ENCODE peak calls at places on chromosome 20, in nine cellular contexts. One of them, this sample, is unnamed.

GRCh38 chr20:31866221-31866620 is 4.1 kb downstream of the DUSP15 start:
- DNase-seq in KBM-7: no peak
- DNase-seq in NCI-H1105: no peak
- DNase-seq in substantia nigra: no peak
- DNase-seq in GM20000: no peak
- DNase-seq in RWPE1: no peak
- DNase-seq in fibroblast of lung: no peak
- DNase-seq in neural crest cell: no peak
- DNase-seq in body of pancreas: no peak
- DNase-seq in this sample: no peak

GRCh38 chr20:35991142-35991771 is 22.9 kb downstream of the CNBD2 start:
- DNase-seq in RWPE1: peak
- DNase-seq in body of pancreas: peak
- DNase-seq in KBM-7: peak
- DNase-seq in fibroblast of lung: peak
- DNase-seq in GM20000: no peak
- DNase-seq in neural crest cell: no peak
- DNase-seq in NCI-H1105: no peak
- DNase-seq in substantia nigra: no peak
- DNase-seq in this sample: peak

GRCh38 chr20:9128586-9128985 is 59.7 kb downstream of the PLCB4 start:
- DNase-seq in RWPE1: no peak
- DNase-seq in GM20000: no peak
- DNase-seq in KBM-7: no peak
- DNase-seq in fibroblast of lung: peak
- DNase-seq in NCI-H1105: no peak
- DNase-seq in neural crest cell: no peak
- DNase-seq in substantia nigra: no peak
- DNase-seq in body of pancreas: no peak
- DNase-seq in this sample: no peak

GRCh38 chr20:2260250-2260649 is 35.6 kb upstream of the TGM3 start:
- DNase-seq in body of pancreas: no peak
- DNase-seq in fibroblast of lung: no peak
- DNase-seq in substantia nigra: no peak
- DNase-seq in RWPE1: no peak
- DNase-seq in neural crest cell: no peak
- DNase-seq in KBM-7: no peak
- DNase-seq in NCI-H1105: no peak
- DNase-seq in GM20000: no peak
- DNase-seq in this sample: no peak

GRCh38 chr20:1299522-1299921 is 29.4 kb downstream of the SDCBP2 start:
- DNase-seq in neural crest cell: no peak
- DNase-seq in fibroblast of lung: no peak
- DNase-seq in RWPE1: peak
- DNase-seq in GM20000: no peak
- DNase-seq in substantia nigra: no peak
- DNase-seq in NCI-H1105: no peak
- DNase-seq in body of pancreas: no peak
- DNase-seq in KBM-7: no peak
- DNase-seq in this sample: no peak

GRCh38 chr20:13990465-13990864 is at the start of gene SEL1L2:
- DNase-seq in NCI-H1105: no peak
- DNase-seq in GM20000: no peak
- DNase-seq in RWPE1: no peak
- DNase-seq in neural crest cell: peak
- DNase-seq in fibroblast of lung: no peak
- DNase-seq in substantia nigra: no peak
- DNase-seq in body of pancreas: no peak
- DNase-seq in KBM-7: no peak
- DNase-seq in this sample: peak

GRCh38 chr20:48295445-48295903 is 510.2 kb upstream of the SULF2 start:
- DNase-seq in neural crest cell: no peak
- DNase-seq in GM20000: no peak
- DNase-seq in substantia nigra: no peak
- DNase-seq in KBM-7: no peak
- DNase-seq in RWPE1: peak
- DNase-seq in NCI-H1105: no peak
- DNase-seq in body of pancreas: peak
- DNase-seq in fibroblast of lung: peak
- DNase-seq in this sample: no peak

GRCh38 chr20:35773154-35773751 is 1.4 kb downstream of the PHF20 start:
- DNase-seq in RWPE1: no peak
- DNase-seq in fibroblast of lung: no peak
- DNase-seq in GM20000: peak
- DNase-seq in substantia nigra: no peak
- DNase-seq in body of pancreas: no peak
- DNase-seq in KBM-7: peak
- DNase-seq in neural crest cell: no peak
- DNase-seq in NCI-H1105: no peak
- DNase-seq in this sample: no peak

GRCh38 chr20:56353356-56353755 is 5.4 kb upstream of the FAM210B start:
- DNase-seq in GM20000: no peak
- DNase-seq in RWPE1: no peak
- DNase-seq in KBM-7: no peak
- DNase-seq in NCI-H1105: no peak
- DNase-seq in substantia nigra: no peak
- DNase-seq in neural crest cell: no peak
- DNase-seq in body of pancreas: no peak
- DNase-seq in fibroblast of lung: no peak
- DNase-seq in this sample: no peak

GRCh38 chr20:59515013-59515905 is 89.1 kb upstream of the PHACTR3 start:
- DNase-seq in substantia nigra: peak
- DNase-seq in neural crest cell: peak
- DNase-seq in body of pancreas: peak
- DNase-seq in KBM-7: peak
- DNase-seq in GM20000: no peak
- DNase-seq in fibroblast of lung: peak
- DNase-seq in NCI-H1105: peak
- DNase-seq in RWPE1: peak
- DNase-seq in this sample: peak

GRCh38 chr20:32763202-32763999 is 1.2 kb downstream of the DNMT3B start:
- DNase-seq in KBM-7: no peak
- DNase-seq in substantia nigra: no peak
- DNase-seq in neural crest cell: no peak
- DNase-seq in NCI-H1105: no peak
- DNase-seq in body of pancreas: peak
- DNase-seq in RWPE1: no peak
- DNase-seq in GM20000: peak
- DNase-seq in fibroblast of lung: no peak
- DNase-seq in this sample: no peak

GRCh38 chr20:9389321-9389720 is 125.1 kb upstream of the LAMP5 start:
- DNase-seq in NCI-H1105: no peak
- DNase-seq in fibroblast of lung: no peak
- DNase-seq in RWPE1: no peak
- DNase-seq in body of pancreas: no peak
- DNase-seq in KBM-7: no peak
- DNase-seq in neural crest cell: no peak
- DNase-seq in GM20000: no peak
- DNase-seq in substantia nigra: no peak
- DNase-seq in this sample: no peak

GRCh38 chr20:31747640-31748039 is 8.6 kb downstream of the TPX2 start:
- DNase-seq in neural crest cell: no peak
- DNase-seq in GM20000: no peak
- DNase-seq in fibroblast of lung: peak
- DNase-seq in RWPE1: no peak
- DNase-seq in body of pancreas: no peak
- DNase-seq in substantia nigra: no peak
- DNase-seq in KBM-7: no peak
- DNase-seq in NCI-H1105: no peak
- DNase-seq in this sample: peak

GRCh38 chr20:32037929-32038328 is 14.1 kb upstream of the HCK start:
- DNase-seq in KBM-7: peak
- DNase-seq in substantia nigra: no peak
- DNase-seq in NCI-H1105: no peak
- DNase-seq in fibroblast of lung: peak
- DNase-seq in GM20000: no peak
- DNase-seq in neural crest cell: no peak
- DNase-seq in RWPE1: no peak
- DNase-seq in body of pancreas: no peak
- DNase-seq in this sample: no peak

GRCh38 chr20:35326021-35326731 is 34.0 kb upstream of the FAM83C start:
- DNase-seq in body of pancreas: no peak
- DNase-seq in RWPE1: no peak
- DNase-seq in GM20000: no peak
- DNase-seq in fibroblast of lung: no peak
- DNase-seq in neural crest cell: no peak
- DNase-seq in substantia nigra: no peak
- DNase-seq in NCI-H1105: no peak
- DNase-seq in KBM-7: no peak
- DNase-seq in this sample: no peak

GRCh38 chr20:33826270-33826897 is 15.2 kb downstream of the CHMP4B start:
- DNase-seq in substantia nigra: no peak
- DNase-seq in RWPE1: no peak
- DNase-seq in fibroblast of lung: no peak
- DNase-seq in NCI-H1105: no peak
- DNase-seq in body of pancreas: peak
- DNase-seq in KBM-7: no peak
- DNase-seq in neural crest cell: no peak
- DNase-seq in GM20000: no peak
- DNase-seq in this sample: no peak

GRCh38 chr20:13061381-13061780 is 52.6 kb downstream of the SPTLC3 start:
- DNase-seq in body of pancreas: no peak
- DNase-seq in fibroblast of lung: no peak
- DNase-seq in KBM-7: no peak
- DNase-seq in NCI-H1105: no peak
- DNase-seq in neural crest cell: no peak
- DNase-seq in GM20000: no peak
- DNase-seq in RWPE1: peak
- DNase-seq in substantia nigra: no peak
- DNase-seq in this sample: no peak

GRCh38 chr20:21505810-21506530 is 7.9 kb downstream of the NKX2-2 start:
- DNase-seq in GM20000: peak
- DNase-seq in KBM-7: peak
- DNase-seq in NCI-H1105: no peak
- DNase-seq in fibroblast of lung: peak
- DNase-seq in RWPE1: peak
- DNase-seq in substantia nigra: no peak
- DNase-seq in neural crest cell: peak
- DNase-seq in body of pancreas: no peak
- DNase-seq in this sample: peak

GRCh38 chr20:11849976-11850670 is 67.6 kb upstream of the BTBD3 start:
- DNase-seq in substantia nigra: no peak
- DNase-seq in neural crest cell: no peak
- DNase-seq in GM20000: no peak
- DNase-seq in RWPE1: peak
- DNase-seq in NCI-H1105: no peak
- DNase-seq in fibroblast of lung: peak
- DNase-seq in KBM-7: no peak
- DNase-seq in body of pancreas: no peak
- DNase-seq in this sample: no peak

GRCh38 chr20:51756653-51757052 is 11.5 kb downstream of the ATP9A start:
- DNase-seq in neural crest cell: no peak
- DNase-seq in KBM-7: no peak
- DNase-seq in GM20000: no peak
- DNase-seq in RWPE1: no peak
- DNase-seq in body of pancreas: no peak
- DNase-seq in substantia nigra: no peak
- DNase-seq in fibroblast of lung: no peak
- DNase-seq in NCI-H1105: no peak
- DNase-seq in this sample: no peak

GRCh38 chr20:20568604-20569205 is 143.7 kb downstream of the RALGAPA2 start:
- DNase-seq in neural crest cell: peak
- DNase-seq in substantia nigra: no peak
- DNase-seq in RWPE1: peak
- DNase-seq in NCI-H1105: peak
- DNase-seq in fibroblast of lung: peak
- DNase-seq in body of pancreas: peak
- DNase-seq in GM20000: peak
- DNase-seq in KBM-7: peak
- DNase-seq in this sample: peak

GRCh38 chr20:34791289-34792020 is 34.0 kb downstream of the NCOA6 start:
- DNase-seq in NCI-H1105: no peak
- DNase-seq in body of pancreas: no peak
- DNase-seq in substantia nigra: no peak
- DNase-seq in fibroblast of lung: peak
- DNase-seq in KBM-7: no peak
- DNase-seq in GM20000: no peak
- DNase-seq in RWPE1: no peak
- DNase-seq in neural crest cell: no peak
- DNase-seq in this sample: no peak

GRCh38 chr20:41701596-41702350 is 83.6 kb upstream of the CHD6 start:
- DNase-seq in substantia nigra: no peak
- DNase-seq in GM20000: no peak
- DNase-seq in NCI-H1105: no peak
- DNase-seq in body of pancreas: no peak
- DNase-seq in RWPE1: no peak
- DNase-seq in KBM-7: no peak
- DNase-seq in neural crest cell: no peak
- DNase-seq in fibroblast of lung: no peak
- DNase-seq in this sample: no peak

GRCh38 chr20:60693513-60694133 is 558.4 kb upstream of the CDH4 start:
- DNase-seq in fibroblast of lung: no peak
- DNase-seq in substantia nigra: no peak
- DNase-seq in GM20000: no peak
- DNase-seq in RWPE1: no peak
- DNase-seq in neural crest cell: no peak
- DNase-seq in KBM-7: no peak
- DNase-seq in NCI-H1105: no peak
- DNase-seq in body of pancreas: no peak
- DNase-seq in this sample: no peak

GRCh38 chr20:53291548-53291947 is 302.1 kb downstream of the ZNF217 start:
- DNase-seq in fibroblast of lung: no peak
- DNase-seq in NCI-H1105: no peak
- DNase-seq in RWPE1: no peak
- DNase-seq in substantia nigra: no peak
- DNase-seq in GM20000: no peak
- DNase-seq in neural crest cell: peak
- DNase-seq in KBM-7: peak
- DNase-seq in body of pancreas: no peak
- DNase-seq in this sample: peak

GRCh38 chr20:44716309-44717106 is 1.3 kb downstream of the CCN5 start:
- DNase-seq in GM20000: no peak
- DNase-seq in RWPE1: no peak
- DNase-seq in neural crest cell: no peak
- DNase-seq in substantia nigra: no peak
- DNase-seq in body of pancreas: no peak
- DNase-seq in NCI-H1105: no peak
- DNase-seq in fibroblast of lung: no peak
- DNase-seq in KBM-7: no peak
- DNase-seq in this sample: no peak

GRCh38 chr20:31740208-31740607 is 1.1 kb downstream of the TPX2 start:
- DNase-seq in substantia nigra: no peak
- DNase-seq in KBM-7: peak
- DNase-seq in neural crest cell: no peak
- DNase-seq in body of pancreas: no peak
- DNase-seq in RWPE1: peak
- DNase-seq in GM20000: no peak
- DNase-seq in NCI-H1105: no peak
- DNase-seq in fibroblast of lung: peak
- DNase-seq in this sample: no peak

This sample was measured in BE2C.